ENCODE peak calls at places on chromosome 1, in ten cellular contexts. One of them, this sample, is unnamed. For H3K4me1 and H3K9me3, the result is how much of the 10 kb centered on the place peaks cover.

GRCh38 chr1:209086486-209087192 is 496.9 kb upstream of the CAMK1G start:
- DNase-seq in neural progenitor cell: no peak
- DNase-seq in A673: no peak
- DNase-seq in testis: no peak
- DNase-seq in CD8-positive, alpha-beta memory T cell: no peak
- DNase-seq in CD4-positive, alpha-beta memory T cell: no peak
- DNase-seq in stomach: no peak
- DNase-seq in CD8-positive, alpha-beta T cell: no peak
- DNase-seq in tibial nerve: no peak
- DNase-seq in left lung: no peak
- DNase-seq in this sample: no peak

GRCh38 chr1:117967472-117967871 is 37.9 kb downstream of the WDR3 start:
- DNase-seq in neural progenitor cell: peak
- DNase-seq in A673: peak
- DNase-seq in testis: no peak
- DNase-seq in CD8-positive, alpha-beta memory T cell: no peak
- DNase-seq in CD4-positive, alpha-beta memory T cell: no peak
- DNase-seq in stomach: no peak
- DNase-seq in CD8-positive, alpha-beta T cell: no peak
- DNase-seq in tibial nerve: no peak
- DNase-seq in left lung: no peak
- DNase-seq in this sample: no peak

GRCh38 chr1:244614113-244614836 is 38.7 kb upstream of the DESI2 start:
- DNase-seq in neural progenitor cell: no peak
- DNase-seq in A673: no peak
- DNase-seq in testis: no peak
- DNase-seq in CD8-positive, alpha-beta memory T cell: no peak
- DNase-seq in CD4-positive, alpha-beta memory T cell: no peak
- DNase-seq in stomach: peak
- DNase-seq in CD8-positive, alpha-beta T cell: no peak
- DNase-seq in tibial nerve: no peak
- DNase-seq in left lung: no peak
- DNase-seq in this sample: no peak

GRCh38 chr1:182110635-182111034 is 49.1 kb upstream of the ZNF648 start:
- DNase-seq in neural progenitor cell: no peak
- DNase-seq in A673: no peak
- DNase-seq in testis: no peak
- DNase-seq in CD8-positive, alpha-beta memory T cell: no peak
- DNase-seq in CD4-positive, alpha-beta memory T cell: no peak
- DNase-seq in stomach: no peak
- DNase-seq in CD8-positive, alpha-beta T cell: no peak
- DNase-seq in tibial nerve: no peak
- DNase-seq in left lung: no peak
- DNase-seq in this sample: no peak

GRCh38 chr1:29961676-29962059 is 725.3 kb downstream of the PTPRU start:
- DNase-seq in neural progenitor cell: no peak
- DNase-seq in A673: no peak
- DNase-seq in testis: no peak
- DNase-seq in CD8-positive, alpha-beta memory T cell: no peak
- DNase-seq in CD4-positive, alpha-beta memory T cell: no peak
- DNase-seq in stomach: no peak
- DNase-seq in CD8-positive, alpha-beta T cell: no peak
- DNase-seq in tibial nerve: no peak
- DNase-seq in left lung: no peak
- DNase-seq in this sample: no peak

GRCh38 chr1:155983191-155984023 is 5.1 kb upstream of the ARHGEF2 start:
- DNase-seq in neural progenitor cell: peak
- DNase-seq in A673: peak
- DNase-seq in testis: no peak
- DNase-seq in CD8-positive, alpha-beta memory T cell: no peak
- DNase-seq in CD4-positive, alpha-beta memory T cell: no peak
- DNase-seq in stomach: no peak
- DNase-seq in CD8-positive, alpha-beta T cell: no peak
- DNase-seq in tibial nerve: peak
- DNase-seq in left lung: no peak
- DNase-seq in this sample: no peak

GRCh38 chr1:151773698-151774097 is 10.4 kb upstream of the MRPL9 start:
- DNase-seq in neural progenitor cell: no peak
- DNase-seq in A673: no peak
- DNase-seq in testis: no peak
- DNase-seq in CD8-positive, alpha-beta memory T cell: no peak
- DNase-seq in CD4-positive, alpha-beta memory T cell: no peak
- DNase-seq in stomach: no peak
- DNase-seq in CD8-positive, alpha-beta T cell: no peak
- DNase-seq in tibial nerve: no peak
- DNase-seq in left lung: no peak
- DNase-seq in this sample: no peak

GRCh38 chr1:117589531-117589930 is 16.3 kb upstream of the TENT5C start:
- DNase-seq in neural progenitor cell: no peak
- DNase-seq in A673: no peak
- DNase-seq in testis: no peak
- DNase-seq in CD8-positive, alpha-beta memory T cell: no peak
- DNase-seq in CD4-positive, alpha-beta memory T cell: no peak
- DNase-seq in stomach: no peak
- DNase-seq in CD8-positive, alpha-beta T cell: no peak
- DNase-seq in tibial nerve: no peak
- DNase-seq in left lung: no peak
- DNase-seq in this sample: no peak

GRCh38 chr1:157925419-157926166 is 67.9 kb upstream of the KIRREL1 start:
- DNase-seq in neural progenitor cell: no peak
- DNase-seq in A673: no peak
- DNase-seq in testis: peak
- DNase-seq in CD8-positive, alpha-beta memory T cell: no peak
- DNase-seq in CD4-positive, alpha-beta memory T cell: no peak
- DNase-seq in stomach: no peak
- DNase-seq in CD8-positive, alpha-beta T cell: no peak
- DNase-seq in tibial nerve: no peak
- DNase-seq in left lung: peak
- DNase-seq in this sample: no peak

GRCh38 chr1:6486433-6487011 is 4.9 kb downstream of the PLEKHG5 start:
- DNase-seq in neural progenitor cell: peak
- DNase-seq in A673: peak
- DNase-seq in testis: peak
- DNase-seq in CD8-positive, alpha-beta memory T cell: peak
- DNase-seq in CD4-positive, alpha-beta memory T cell: peak
- DNase-seq in stomach: peak
- DNase-seq in CD8-positive, alpha-beta T cell: peak
- DNase-seq in tibial nerve: peak
- DNase-seq in left lung: peak
- DNase-seq in this sample: peak

GRCh38 chr1:172875892-172876291 is 174.8 kb downstream of the TNFSF18 start:
- DNase-seq in neural progenitor cell: no peak
- DNase-seq in A673: no peak
- DNase-seq in testis: no peak
- DNase-seq in CD8-positive, alpha-beta memory T cell: no peak
- DNase-seq in CD4-positive, alpha-beta memory T cell: no peak
- DNase-seq in stomach: no peak
- DNase-seq in CD8-positive, alpha-beta T cell: no peak
- DNase-seq in tibial nerve: no peak
- DNase-seq in left lung: no peak
- DNase-seq in this sample: no peak

GRCh38 chr1:54818461-54819194 is 17.5 kb upstream of the TTC22 start:
- DNase-seq in neural progenitor cell: no peak
- DNase-seq in A673: no peak
- DNase-seq in testis: no peak
- DNase-seq in CD8-positive, alpha-beta memory T cell: no peak
- DNase-seq in CD4-positive, alpha-beta memory T cell: no peak
- DNase-seq in stomach: peak
- DNase-seq in CD8-positive, alpha-beta T cell: no peak
- DNase-seq in tibial nerve: no peak
- DNase-seq in left lung: no peak
- DNase-seq in this sample: no peak

GRCh38 chr1:168618351-168618750 is 41.9 kb downstream of the XCL1 start:
- DNase-seq in neural progenitor cell: no peak
- DNase-seq in A673: no peak
- DNase-seq in testis: no peak
- DNase-seq in CD8-positive, alpha-beta memory T cell: no peak
- DNase-seq in CD4-positive, alpha-beta memory T cell: no peak
- DNase-seq in stomach: no peak
- DNase-seq in CD8-positive, alpha-beta T cell: no peak
- DNase-seq in tibial nerve: no peak
- DNase-seq in left lung: no peak
- DNase-seq in this sample: no peak

GRCh38 chr1:53069265-53069662 is 7.3 kb downstream of the PODN start:
- DNase-seq in neural progenitor cell: no peak
- DNase-seq in A673: no peak
- DNase-seq in testis: no peak
- DNase-seq in CD8-positive, alpha-beta memory T cell: no peak
- DNase-seq in CD4-positive, alpha-beta memory T cell: no peak
- DNase-seq in stomach: no peak
- DNase-seq in CD8-positive, alpha-beta T cell: no peak
- DNase-seq in tibial nerve: no peak
- DNase-seq in left lung: peak
- DNase-seq in this sample: no peak

GRCh38 chr1:27325286-27325685 is 3.3 kb downstream of the TMEM222 start:
- DNase-seq in neural progenitor cell: no peak
- DNase-seq in A673: no peak
- DNase-seq in testis: no peak
- DNase-seq in CD8-positive, alpha-beta memory T cell: no peak
- DNase-seq in CD4-positive, alpha-beta memory T cell: no peak
- DNase-seq in stomach: no peak
- DNase-seq in CD8-positive, alpha-beta T cell: no peak
- DNase-seq in tibial nerve: no peak
- DNase-seq in left lung: no peak
- DNase-seq in this sample: no peak
- H3K4me1 ChIP-seq in neural progenitor cell: under half
- H3K4me1 ChIP-seq in A673: under half
- H3K4me1 ChIP-seq in testis: under half
- H3K4me1 ChIP-seq in CD8-positive, alpha-beta memory T cell: under half
- H3K4me1 ChIP-seq in CD4-positive, alpha-beta memory T cell: half or more
- H3K4me1 ChIP-seq in stomach: under half
- H3K4me1 ChIP-seq in CD8-positive, alpha-beta T cell: under half
- H3K4me1 ChIP-seq in tibial nerve: under half
- H3K4me1 ChIP-seq in left lung: under half
- H3K4me1 ChIP-seq in this sample: under half

GRCh38 chr1:48466594-48466993 is 5.4 kb downstream of the SPATA6 start:
- DNase-seq in neural progenitor cell: no peak
- DNase-seq in A673: no peak
- DNase-seq in testis: no peak
- DNase-seq in CD8-positive, alpha-beta memory T cell: no peak
- DNase-seq in CD4-positive, alpha-beta memory T cell: no peak
- DNase-seq in stomach: no peak
- DNase-seq in CD8-positive, alpha-beta T cell: no peak
- DNase-seq in tibial nerve: no peak
- DNase-seq in left lung: no peak
- DNase-seq in this sample: no peak
- H3K4me3 ChIP-seq in neural progenitor cell: no peak
- H3K4me3 ChIP-seq in A673: no peak
- H3K4me3 ChIP-seq in testis: no peak
- H3K4me3 ChIP-seq in CD8-positive, alpha-beta memory T cell: no peak
- H3K4me3 ChIP-seq in CD4-positive, alpha-beta memory T cell: no peak
- H3K4me3 ChIP-seq in stomach: no peak
- H3K4me3 ChIP-seq in CD8-positive, alpha-beta T cell: no peak
- H3K4me3 ChIP-seq in tibial nerve: no peak
- H3K4me3 ChIP-seq in left lung: no peak
- H3K4me3 ChIP-seq in this sample: no peak

GRCh38 chr1:152942161-152942560 is 4.8 kb upstream of the SPRR5 start:
- DNase-seq in neural progenitor cell: no peak
- DNase-seq in A673: no peak
- DNase-seq in testis: no peak
- DNase-seq in CD8-positive, alpha-beta memory T cell: no peak
- DNase-seq in CD4-positive, alpha-beta memory T cell: no peak
- DNase-seq in stomach: no peak
- DNase-seq in CD8-positive, alpha-beta T cell: no peak
- DNase-seq in tibial nerve: no peak
- DNase-seq in left lung: no peak
- DNase-seq in this sample: no peak

GRCh38 chr1:152941037-152941700 is 5.8 kb upstream of the SPRR5 start:
- DNase-seq in neural progenitor cell: no peak
- DNase-seq in A673: no peak
- DNase-seq in testis: no peak
- DNase-seq in CD8-positive, alpha-beta memory T cell: no peak
- DNase-seq in CD4-positive, alpha-beta memory T cell: no peak
- DNase-seq in stomach: no peak
- DNase-seq in CD8-positive, alpha-beta T cell: no peak
- DNase-seq in tibial nerve: no peak
- DNase-seq in left lung: no peak
- DNase-seq in this sample: no peak

GRCh38 chr1:152946248-152946647 is 758 bp upstream of the SPRR5 start:
- DNase-seq in neural progenitor cell: no peak
- DNase-seq in A673: no peak
- DNase-seq in testis: no peak
- DNase-seq in CD8-positive, alpha-beta memory T cell: no peak
- DNase-seq in CD4-positive, alpha-beta memory T cell: no peak
- DNase-seq in stomach: no peak
- DNase-seq in CD8-positive, alpha-beta T cell: no peak
- DNase-seq in tibial nerve: no peak
- DNase-seq in left lung: no peak
- DNase-seq in this sample: no peak

GRCh38 chr1:152951711-152952110 is 4.7 kb downstream of the SPRR5 start:
- DNase-seq in neural progenitor cell: no peak
- DNase-seq in A673: no peak
- DNase-seq in testis: no peak
- DNase-seq in CD8-positive, alpha-beta memory T cell: no peak
- DNase-seq in CD4-positive, alpha-beta memory T cell: no peak
- DNase-seq in stomach: no peak
- DNase-seq in CD8-positive, alpha-beta T cell: no peak
- DNase-seq in tibial nerve: no peak
- DNase-seq in left lung: no peak
- DNase-seq in this sample: no peak

DNA sequence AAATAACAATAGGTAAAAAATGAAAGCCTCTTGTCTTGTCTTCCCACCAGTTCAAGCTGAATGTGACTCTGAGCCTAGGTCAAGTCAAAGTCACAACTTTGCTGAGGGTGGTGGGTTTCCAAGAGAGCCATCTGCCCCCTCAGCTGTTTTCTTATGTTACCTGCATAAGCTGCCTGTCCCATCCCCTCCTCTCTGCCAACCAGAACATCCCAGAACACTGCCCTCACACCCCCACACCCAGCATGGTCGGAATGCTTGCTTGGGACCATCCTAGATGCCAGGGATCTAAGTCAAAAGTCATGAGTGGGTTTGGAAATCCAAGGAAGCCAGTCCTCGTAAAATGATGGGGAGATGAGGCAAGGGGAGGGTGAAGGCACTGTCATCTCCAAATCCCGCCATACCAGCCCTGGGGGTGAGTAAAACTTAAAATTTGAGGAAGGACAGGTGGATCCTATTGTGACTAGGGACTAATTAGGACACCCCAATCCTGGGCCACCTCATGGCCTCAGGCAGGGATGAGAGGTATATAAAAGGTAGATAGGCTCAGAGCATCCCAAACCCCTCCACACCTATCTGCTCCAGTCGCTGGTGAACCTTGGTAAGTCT is at the start of gene SPRR5:
- DNase-seq in neural progenitor cell: no peak
- DNase-seq in A673: no peak
- DNase-seq in testis: no peak
- DNase-seq in CD8-positive, alpha-beta memory T cell: no peak
- DNase-seq in CD4-positive, alpha-beta memory T cell: no peak
- DNase-seq in stomach: no peak
- DNase-seq in CD8-positive, alpha-beta T cell: no peak
- DNase-seq in tibial nerve: no peak
- DNase-seq in left lung: no peak
- DNase-seq in this sample: no peak
- H3K9me3 ChIP-seq in neural progenitor cell: under half
- H3K9me3 ChIP-seq in A673: under half
- H3K9me3 ChIP-seq in testis: under half
- H3K9me3 ChIP-seq in CD8-positive, alpha-beta memory T cell: under half
- H3K9me3 ChIP-seq in CD4-positive, alpha-beta memory T cell: under half
- H3K9me3 ChIP-seq in stomach: under half
- H3K9me3 ChIP-seq in CD8-positive, alpha-beta T cell: under half
- H3K9me3 ChIP-seq in tibial nerve: under half
- H3K9me3 ChIP-seq in left lung: under half
- H3K9me3 ChIP-seq in this sample: under half

GRCh38 chr1:45421935-45422334 is 69.0 kb downstream of the TESK2 start:
- DNase-seq in neural progenitor cell: no peak
- DNase-seq in A673: no peak
- DNase-seq in testis: no peak
- DNase-seq in CD8-positive, alpha-beta memory T cell: no peak
- DNase-seq in CD4-positive, alpha-beta memory T cell: no peak
- DNase-seq in stomach: no peak
- DNase-seq in CD8-positive, alpha-beta T cell: no peak
- DNase-seq in tibial nerve: no peak
- DNase-seq in left lung: no peak
- DNase-seq in this sample: no peak
- H3K4me1 ChIP-seq in neural progenitor cell: under half
- H3K4me1 ChIP-seq in A673: under half
- H3K4me1 ChIP-seq in testis: under half
- H3K4me1 ChIP-seq in CD8-positive, alpha-beta memory T cell: under half
- H3K4me1 ChIP-seq in CD4-positive, alpha-beta memory T cell: under half
- H3K4me1 ChIP-seq in stomach: under half
- H3K4me1 ChIP-seq in CD8-positive, alpha-beta T cell: under half
- H3K4me1 ChIP-seq in tibial nerve: under half
- H3K4me1 ChIP-seq in left lung: under half
- H3K4me1 ChIP-seq in this sample: under half